ENCODE peak calls at places on chromosomes 11 and 22, in seven cellular contexts. I is AG10803, E is nephron progenitor cell, U is psoas muscle, Q is foreskin keratinocyte, T is left lung, P is endothelial cell. A is an unnamed sample.

GRCh38 chr22:44225812-44226211 is 45.1 kb downstream of the PARVG start:
- DNase-seq in T (no peak), P (no peak), U (no peak), I (no peak), E (no peak), Q (no peak), A (no peak)

GRCh38 chr11:131810511-131810910 is 440.1 kb downstream of the NTM start:
- DNase-seq in Q (no peak), I (peak; percentile 8), U (no peak), T (no peak), E (no peak), P (no peak), A (no peak)

GRCh38 chr11:66368484-66368883 is 3.1 kb downstream of the SLC29A2 start:
- DNase-seq in P (no peak), U (peak; percentile 47), Q (no peak), E (no peak), I (no peak), T (no peak), A (no peak)

GRCh38 chr22:39123811-39124668 is 27.0 kb downstream of the APOBEC3H start:
- DNase-seq in U (no peak), Q (no peak), T (peak; percentile 32), I (no peak), E (peak; percentile 55), P (no peak), A (no peak)

GRCh38 chr11:15896544-15896943 is 459.8 kb downstream of the SOX6 start:
- DNase-seq in E (no peak), I (no peak), P (no peak), T (no peak), U (no peak), Q (no peak), A (no peak)

GRCh38 chr11:97525273-97525672 is 1135.5 kb downstream of the JRKL start:
- DNase-seq in T (no peak), Q (no peak), E (no peak), U (no peak), I (no peak), P (no peak), A (no peak)

GRCh38 chr11:100925935-100926334 is 203.7 kb downstream of the PGR start:
- DNase-seq in T (no peak), Q (peak; percentile 45), P (no peak), E (no peak), U (no peak), I (peak; percentile 50), A (no peak)

GRCh38 chr11:17770048-17770652 is 35.6 kb downstream of the KCNC1 start:
- DNase-seq in U (peak; percentile 55), P (no peak), T (no peak), Q (no peak), I (no peak), E (peak; percentile 79), A (no peak)

GRCh38 chr22:31618057-31618456 is 44.0 kb downstream of the PISD start:
- DNase-seq in U (no peak), P (no peak), E (no peak), Q (no peak), I (no peak), T (no peak), A (no peak)

GRCh38 chr22:38035530-38035885 is 21.7 kb upstream of the PICK1 start:
- DNase-seq in E (no peak), Q (no peak), T (no peak), I (no peak), P (no peak), U (no peak), A (no peak)

GRCh38 chr11:111417766-111418435 is 38.8 kb upstream of the POU2AF1 start:
- DNase-seq in I (peak; percentile 31), Q (no peak), P (no peak), T (peak; percentile 48), E (no peak), U (peak; percentile 84), A (no peak)

GRCh38 chr11:96752221-96752620 is 362.4 kb downstream of the JRKL start:
- DNase-seq in I (peak; percentile 15), E (no peak), U (no peak), Q (no peak), P (no peak), T (no peak), A (no peak)

GRCh38 chr11:47412152-47412746 is 3.9 kb downstream of the SLC39A13 start:
- DNase-seq in E (peak; percentile 78), P (peak; percentile 88), U (peak; percentile 82), Q (no peak), T (peak; percentile 63), I (peak; percentile 39), A (no peak)

GRCh38 chr11:82682003-82682751 is 51.5 kb downstream of the FAM181B start:
- DNase-seq in P (no peak), I (peak; percentile 78), Q (peak; percentile 36), T (no peak), E (no peak), U (no peak), A (no peak)

GRCh38 chr11:69950120-69950519 is 128.0 kb upstream of the ANO1 start:
- DNase-seq in Q (no peak), P (peak; percentile 54), E (peak; percentile 60), T (no peak), I (no peak), U (peak; percentile 30), A (no peak)

DNA sequence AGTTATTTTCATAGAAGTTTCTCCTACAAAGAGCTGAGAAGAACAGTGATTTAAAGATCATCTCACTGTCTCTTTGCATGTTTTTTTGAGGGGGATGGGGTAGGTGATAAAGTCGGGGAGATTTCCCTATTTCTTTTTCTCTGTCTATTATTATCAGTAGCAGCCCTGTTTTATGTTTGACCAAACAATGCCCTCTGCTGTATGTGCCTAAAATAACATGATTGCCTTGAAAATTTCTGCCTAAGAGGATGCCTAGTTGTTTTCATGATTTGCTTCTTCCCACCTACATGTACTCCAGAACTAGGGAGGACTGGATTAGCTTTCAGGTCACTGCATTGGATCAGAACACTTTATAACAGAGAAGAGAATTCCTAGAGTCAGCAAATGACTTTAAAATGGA is 1330.2 kb downstream of the LRRC4C start:
- DNase-seq in E (peak; percentile 5), Q (no peak), U (no peak), T (no peak), I (no peak), P (no peak), A (no peak)
- TF ChIP-seq CTCF in E (peak; percentile 57), Q (no peak), U (no peak), T (peak; percentile 20), I (no peak), P (peak; percentile 26), A (peak; percentile 72)

DNA sequence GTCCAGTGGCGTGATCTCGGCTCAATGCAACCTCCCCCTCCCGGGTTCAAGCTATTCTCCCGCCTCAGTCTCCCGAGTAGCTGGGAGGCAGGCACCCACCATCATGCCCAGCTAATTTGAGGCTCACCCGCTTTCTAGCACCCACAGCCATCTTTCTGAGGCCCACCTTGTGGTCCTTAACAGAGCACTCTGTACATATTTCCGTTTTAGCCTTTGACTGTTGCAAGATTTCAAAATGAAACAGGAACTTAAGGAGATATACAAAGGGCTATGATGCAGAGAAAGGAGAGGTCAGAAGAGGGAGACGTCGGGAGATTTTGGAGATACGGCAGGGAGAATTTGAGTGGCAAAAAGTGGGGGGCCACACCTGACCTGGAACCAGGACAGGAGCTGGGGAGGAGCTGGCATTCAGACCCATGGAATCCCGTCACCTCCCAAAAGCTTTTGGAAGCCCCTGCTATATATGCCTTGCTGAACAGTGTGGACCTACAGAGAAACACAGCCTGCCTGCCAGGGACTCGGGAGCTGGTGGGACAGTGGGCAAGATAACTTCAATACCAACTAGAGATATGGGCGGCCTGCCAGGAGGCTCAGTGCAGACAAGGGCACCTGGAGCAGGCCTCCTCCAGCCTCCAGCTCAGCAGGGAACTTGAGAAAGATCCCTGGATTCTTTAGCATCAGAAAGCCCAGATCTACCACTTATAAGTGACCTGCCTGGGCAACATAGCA is 8.0 kb upstream of the CLCF1 start:
- DNase-seq in P (no peak), Q (no peak), E (no peak), U (no peak), I (no peak), T (no peak), A (no peak)
- TF ChIP-seq CTCF in P (no peak), Q (no peak), E (no peak), U (no peak), I (no peak), T (no peak), A (no peak)

GRCh38 chr11:74630043-74630442 is 37.7 kb downstream of the POLD3 start:
- DNase-seq in E (no peak), Q (no peak), U (no peak), I (no peak), T (no peak), P (no peak), A (no peak)

GRCh38 chr11:74639533-74639932 is 47.2 kb downstream of the POLD3 start:
- DNase-seq in E (no peak), T (no peak), Q (no peak), P (no peak), U (no peak), I (no peak), A (no peak)

GRCh38 chr11:74636633-74637184 is 44.3 kb downstream of the POLD3 start:
- DNase-seq in U (no peak), P (no peak), T (no peak), I (peak; percentile 87), E (no peak), Q (peak; percentile 58), A (no peak)

GRCh38 chr11:74633406-74634393 is 41.3 kb downstream of the POLD3 start:
- DNase-seq in E (no peak), U (no peak), P (no peak), T (no peak), I (no peak), Q (no peak), A (no peak)

DNA sequence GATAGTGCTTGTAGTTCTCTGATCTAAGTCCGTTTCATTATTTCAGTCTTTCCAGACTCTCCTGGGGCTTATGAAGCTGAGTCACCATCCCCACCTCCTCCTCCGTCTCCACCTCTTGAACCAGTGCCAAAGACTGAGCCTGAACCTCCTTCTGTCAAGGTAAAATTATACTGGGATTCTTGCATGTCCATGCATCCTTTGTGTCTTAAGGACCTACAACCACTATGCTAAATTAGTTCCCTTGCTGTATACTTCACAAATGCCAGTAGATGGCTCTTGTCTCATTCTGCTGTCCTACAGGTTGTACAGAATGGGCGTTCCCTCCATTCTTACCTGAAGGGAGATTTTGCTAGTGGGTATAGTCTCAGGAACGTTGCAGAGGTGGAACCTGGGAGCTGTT is 42.2 kb downstream of the POLD3 start:
- DNase-seq in Q (peak; percentile 86), I (peak; percentile 31), U (no peak), E (no peak), P (no peak), T (no peak), A (no peak)
- TF ChIP-seq CTCF in Q (peak; percentile 68), I (peak; percentile 47), U (peak; percentile 43), E (no peak), P (no peak), T (no peak), A (no peak)

GRCh38 chr11:68340784-68341556 is 28.6 kb downstream of the LRP5 start:
- DNase-seq in Q (no peak), U (no peak), P (no peak), I (no peak), T (no peak), E (peak; percentile 35), A (no peak)

GRCh38 chr11:68342459-68343158 is 30.2 kb downstream of the LRP5 start:
- DNase-seq in U (no peak), Q (peak; percentile 38), I (no peak), P (no peak), T (peak; percentile 45), E (no peak), A (no peak)

GRCh38 chr11:68343761-68344256 is 31.4 kb downstream of the LRP5 start:
- DNase-seq in T (peak; percentile 50), U (no peak), E (no peak), P (no peak), I (no peak), Q (no peak), A (no peak)

GRCh38 chr11:68340003-68340767 is 27.8 kb downstream of the LRP5 start:
- DNase-seq in E (no peak), Q (no peak), P (no peak), U (no peak), I (no peak), T (no peak), A (no peak)

GRCh38 chr11:68341557-68342458 is 29.4 kb downstream of the LRP5 start:
- DNase-seq in P (no peak), I (no peak), E (no peak), Q (no peak), T (no peak), U (no peak), A (no peak)
- TF ChIP-seq CTCF in P (no peak), I (peak; percentile 7), E (no peak), Q (no peak), T (no peak), U (no peak), A (peak; percentile 17)